ENCODE peak calls at places on chromosomes 7 and 10, in five cellular contexts. B is hippocampal formation; X is activated CD8-positive, alpha-beta memory T cell treated with anti-CD3 and anti-CD28 coated beads for 48 hours; Q is amniotic stem cell; K is progenitor cell of endocrine pancreas. F is an unnamed sample.

GRCh38 chr7:105752671-105753275 is 123.6 kb downstream of the ATXN7L1 start:
- DNase-seq in B (no peak), X (no peak), Q (no peak), K (no peak), F (no peak)

GRCh38 chr7:7967909-7968543 is 570 bp upstream of the GLCCI1 start:
- DNase-seq in B (no peak), X (no peak), Q (no peak), K (no peak), F (no peak)

GRCh38 chr10:79129361-79129997 is 60.7 kb downstream of the ZMIZ1 start:
- DNase-seq in B (no peak), X (no peak), Q (no peak), K (peak; percentile 35), F (peak; percentile 64)

GRCh38 chr7:139231513-139232376 is 708 bp downstream of the UBN2 start:
- DNase-seq in B (no peak), X (peak; percentile 10), Q (no peak), K (peak; percentile 12), F (peak; percentile 50)

GRCh38 chr10:103750836-103751235 is 104.5 kb downstream of the SH3PXD2A start:
- DNase-seq in B (no peak), X (no peak), Q (no peak), K (no peak), F (no peak)

GRCh38 chr10:5043716-5044115 is 40.1 kb upstream of the AKR1C2 start:
- DNase-seq in B (no peak), X (no peak), Q (no peak), K (no peak), F (no peak)

GRCh38 chr7:135274495-135275268 is 41.0 kb downstream of the STRA8 start:
- DNase-seq in B (peak; percentile 64), X (peak; percentile 47), Q (no peak), K (peak; percentile 49), F (peak; percentile 68)

GRCh38 chr10:63883861-63884260 is 362.7 kb downstream of the REEP3 start:
- DNase-seq in B (no peak), X (no peak), Q (no peak), K (no peak), F (no peak)